ENCODE peak calls at places on chromosomes 16 and 17, in nine cellular contexts. W is thoracic aorta; F is sigmoid colon; D is SK-N-SH; J is CD8-positive, alpha-beta T cell; K is A549; S is BE2C; I is breast epithelium; E is esophagus squamous epithelium. G is an unnamed sample. For H3K4me1, the result is how much of the 10 kb centered on the place peaks cover.

GRCh38 chr16:70647461-70648359 is 1.4 kb downstream of the IL34 start:
- DNase-seq in D (no peak), F (no peak), J (no peak), K (no peak), E (no peak), I (no peak), W (no peak), S (no peak), G (no peak)

GRCh38 chr17:17568772-17569195 is 22.7 kb downstream of the PEMT start:
- DNase-seq in D (peak), W (no peak), F (no peak), E (no peak), S (peak), J (peak), K (peak), I (peak), G (peak)

GRCh38 chr16:79949417-79949816 is 348.9 kb upstream of the MAF start:
- DNase-seq in J (no peak), E (no peak), F (no peak), S (no peak), K (no peak), W (no peak), D (no peak), I (no peak), G (no peak)

GRCh38 chr16:30725465-30725792 is 22.8 kb upstream of the PHKG2 start:
- DNase-seq in I (no peak), S (no peak), E (no peak), K (no peak), W (no peak), F (no peak), D (no peak), J (no peak), G (no peak)

GRCh38 chr16:8660841-8661301 is 13.5 kb upstream of the ABAT start:
- DNase-seq in D (peak), W (no peak), E (no peak), J (peak), S (peak), F (peak), K (peak), I (peak), G (peak)

GRCh38 chr17:8380049-8380448 is 2.9 kb downstream of the RPL26 start:
- DNase-seq in J (no peak), W (no peak), D (no peak), I (no peak), E (no peak), F (no peak), S (no peak), K (no peak), G (no peak)

GRCh38 chr17:17938388-17939107 is 33.7 kb downstream of the TOM1L2 start:
- DNase-seq in I (no peak), D (no peak), S (no peak), E (no peak), J (no peak), W (no peak), F (no peak), K (no peak), G (no peak)

GRCh38 chr17:62178579-62178978 is 113.5 kb upstream of the MED13 start:
- DNase-seq in K (no peak), D (no peak), I (no peak), E (no peak), W (no peak), S (no peak), J (no peak), F (no peak), G (no peak)

GRCh38 chr17:78391843-78392242 is 13.4 kb downstream of the PGS1 start:
- DNase-seq in J (no peak), K (no peak), I (no peak), W (no peak), E (no peak), D (no peak), F (no peak), S (no peak), G (no peak)

GRCh38 chr17:1043601-1044251 is 46.8 kb downstream of the TIMM22 start:
- DNase-seq in J (no peak), W (peak), K (no peak), S (peak), D (no peak), I (no peak), E (no peak), F (peak), G (peak)

GRCh38 chr16:46731691-46732555 is 16.2 kb downstream of the MYLK3 start:
- DNase-seq in I (no peak), J (no peak), D (no peak), E (no peak), F (no peak), K (no peak), S (peak), W (no peak), G (no peak)

GRCh38 chr16:70331588-70332358 is 14.9 kb upstream of the DDX19A start:
- DNase-seq in E (no peak), S (peak), F (no peak), K (no peak), W (no peak), J (no peak), I (no peak), D (no peak), G (peak)

GRCh38 chr16:86631441-86631840 is 53.1 kb downstream of the FOXL1 start:
- DNase-seq in I (no peak), K (peak), F (no peak), J (no peak), E (no peak), S (no peak), W (no peak), D (no peak), G (no peak)

GRCh38 chr17:55426851-55427586 is 5.4 kb upstream of the MMD start:
- DNase-seq in K (no peak), I (no peak), F (no peak), W (no peak), D (no peak), E (no peak), S (no peak), J (no peak), G (no peak)

GRCh38 chr16:2515180-2515803 is 1.5 kb downstream of the ATP6V0C start:
- DNase-seq in K (no peak), J (peak), W (no peak), D (no peak), F (no peak), I (no peak), S (no peak), E (no peak), G (peak)

GRCh38 chr16:57865746-57866528 is 63.6 kb upstream of the KIFC3 start:
- DNase-seq in J (no peak), I (no peak), D (no peak), K (no peak), S (no peak), E (no peak), F (no peak), W (no peak), G (peak)

GRCh38 chr16:12268602-12269001 is 292.1 kb downstream of the SNX29 start:
- DNase-seq in I (no peak), K (no peak), D (no peak), E (no peak), F (no peak), S (no peak), W (no peak), J (no peak), G (no peak)

GRCh38 chr16:22816475-22816874 is 2.5 kb downstream of the HS3ST2 start:
- DNase-seq in W (peak), D (no peak), S (no peak), I (no peak), K (peak), F (no peak), E (no peak), J (no peak), G (no peak)

GRCh38 chr17:30344283-30345088 is 10.6 kb upstream of the TMIGD1 start:
- DNase-seq in K (no peak), I (no peak), J (no peak), D (peak), W (no peak), E (no peak), S (no peak), F (no peak), G (no peak)

GRCh38 chr16:10122546-10122945 is 59.7 kb downstream of the GRIN2A start:
- DNase-seq in J (no peak), S (no peak), I (no peak), W (no peak), F (no peak), D (peak), K (peak), E (no peak), G (peak)

GRCh38 chr17:83180996-83181481 is 101.6 kb downstream of the METRNL start:
- DNase-seq in S (peak), I (peak), W (no peak), E (no peak), D (peak), F (no peak), J (no peak), K (peak), G (peak)

GRCh38 chr17:77848257-77848656 is 110.2 kb upstream of the TNRC6C start:
- DNase-seq in W (no peak), S (no peak), E (no peak), J (no peak), D (no peak), I (no peak), K (no peak), F (no peak), G (no peak)

GRCh38 chr16:22618842-22619241 is 108.2 kb downstream of the NPIPB5 start:
- DNase-seq in W (no peak), D (no peak), F (no peak), E (no peak), J (no peak), S (no peak), K (no peak), I (no peak), G (no peak)

GRCh38 chr17:33562792-33563191 is 269.7 kb upstream of the ASIC2 start:
- DNase-seq in D (no peak), J (no peak), K (no peak), W (no peak), F (no peak), E (no peak), I (no peak), S (no peak), G (peak)

GRCh38 chr17:32815460-32815859 is 61.5 kb downstream of the MYO1D start:
- DNase-seq in F (no peak), I (no peak), W (no peak), S (no peak), E (no peak), K (no peak), J (no peak), D (no peak), G (no peak)

GRCh38 chr17:19651461-19652238 is 3.1 kb downstream of the ALDH3A2 start:
- DNase-seq in W (no peak), D (no peak), J (no peak), I (no peak), E (no peak), K (no peak), F (no peak), S (no peak), G (no peak)

GRCh38 chr16:62068747-62069146 is 32.5 kb upstream of the CDH8 start:
- DNase-seq in E (no peak), F (no peak), J (no peak), K (no peak), I (no peak), S (peak), W (no peak), D (peak), G (peak)

GRCh38 chr16:1929578-1930337 is 11.5 kb upstream of the HS3ST6 start:
- DNase-seq in J (peak), K (peak), F (peak), D (peak), W (peak), I (peak), S (peak), E (peak), G (peak)

GRCh38 chr16:3874242-3874641 is 6.3 kb downstream of the CREBBP start:
- DNase-seq in E (no peak), J (no peak), S (no peak), K (no peak), D (no peak), W (no peak), I (no peak), F (no peak), G (no peak)

GRCh38 chr16:3872216-3872895 is 8.2 kb downstream of the CREBBP start:
- DNase-seq in W (no peak), J (no peak), F (no peak), I (no peak), K (no peak), E (no peak), D (no peak), S (no peak), G (no peak)

GRCh38 chr16:3876160-3876559 is 4.4 kb downstream of the CREBBP start:
- DNase-seq in S (no peak), D (no peak), K (no peak), I (no peak), W (no peak), E (no peak), J (no peak), F (no peak), G (no peak)

GRCh38 chr16:3874794-3875692 is 5.5 kb downstream of the CREBBP start:
- DNase-seq in D (no peak), E (no peak), J (no peak), I (no peak), K (no peak), F (no peak), W (no peak), S (no peak), G (no peak)

GRCh38 chr16:3873482-3874173 is 6.9 kb downstream of the CREBBP start:
- DNase-seq in J (no peak), D (no peak), S (peak), K (no peak), W (no peak), E (no peak), F (no peak), I (no peak), G (no peak)
- H3K4me1 ChIP-seq in J (half or more), D (half or more), S (under half), K (under half), W (half or more), E (half or more), F (under half), I (half or more), G (under half)

DNA sequence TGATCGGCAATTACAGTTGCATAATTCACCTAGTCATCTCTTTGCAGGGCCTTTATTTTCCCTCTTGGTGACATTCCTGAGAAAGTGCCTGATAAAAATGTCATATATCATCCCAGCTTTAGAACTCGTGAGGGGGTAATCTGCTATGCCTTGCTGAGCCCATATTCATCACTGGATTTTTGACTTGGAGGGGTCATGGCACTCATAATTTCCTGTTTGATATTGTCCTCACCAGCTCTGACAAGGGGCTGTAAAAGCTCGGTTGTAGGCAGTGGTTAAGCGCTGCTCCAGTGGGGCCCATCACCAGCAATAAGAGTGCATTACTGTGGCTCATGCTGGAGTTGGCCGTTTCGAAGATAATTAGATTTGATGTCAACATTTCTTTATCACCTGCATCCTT is 227.3 kb downstream of the IRX3 start:
- DNase-seq in S (peak), F (no peak), K (no peak), J (no peak), D (peak), W (no peak), I (no peak), E (no peak), G (no peak)
- TF ChIP-seq CTCF in S (no peak), F (no peak), K (no peak), J (no peak), D (no peak), W (no peak), I (no peak), E (no peak), G (no peak)

DNA sequence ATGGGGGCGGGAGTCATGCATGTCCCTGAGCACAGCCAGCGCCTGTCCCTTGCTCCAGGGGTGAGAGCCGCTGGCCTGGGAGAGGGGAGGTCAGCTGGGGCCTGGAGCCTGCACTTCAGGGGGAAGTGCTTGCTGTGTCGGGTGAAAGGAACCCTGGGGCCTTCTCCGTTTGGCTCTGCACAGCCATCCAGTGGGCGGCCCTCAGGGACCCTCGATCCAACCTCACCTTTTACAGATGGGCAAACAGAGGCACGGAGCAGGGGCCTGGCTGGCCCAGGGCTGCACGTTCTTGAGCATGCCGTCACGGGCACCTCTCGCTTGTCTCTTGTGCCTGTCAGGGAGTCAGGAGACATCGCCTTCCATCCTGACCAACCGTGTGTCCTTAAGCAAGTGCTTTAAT is 1.8 kb downstream of the SNX20 start:
- DNase-seq in E (no peak), K (no peak), W (no peak), I (no peak), D (no peak), F (no peak), S (no peak), J (no peak), G (no peak)
- H3K4me1 ChIP-seq in E (under half), K (under half), W (under half), I (under half), D (under half), F (under half), S (under half), J (half or more), G (under half)

DNA sequence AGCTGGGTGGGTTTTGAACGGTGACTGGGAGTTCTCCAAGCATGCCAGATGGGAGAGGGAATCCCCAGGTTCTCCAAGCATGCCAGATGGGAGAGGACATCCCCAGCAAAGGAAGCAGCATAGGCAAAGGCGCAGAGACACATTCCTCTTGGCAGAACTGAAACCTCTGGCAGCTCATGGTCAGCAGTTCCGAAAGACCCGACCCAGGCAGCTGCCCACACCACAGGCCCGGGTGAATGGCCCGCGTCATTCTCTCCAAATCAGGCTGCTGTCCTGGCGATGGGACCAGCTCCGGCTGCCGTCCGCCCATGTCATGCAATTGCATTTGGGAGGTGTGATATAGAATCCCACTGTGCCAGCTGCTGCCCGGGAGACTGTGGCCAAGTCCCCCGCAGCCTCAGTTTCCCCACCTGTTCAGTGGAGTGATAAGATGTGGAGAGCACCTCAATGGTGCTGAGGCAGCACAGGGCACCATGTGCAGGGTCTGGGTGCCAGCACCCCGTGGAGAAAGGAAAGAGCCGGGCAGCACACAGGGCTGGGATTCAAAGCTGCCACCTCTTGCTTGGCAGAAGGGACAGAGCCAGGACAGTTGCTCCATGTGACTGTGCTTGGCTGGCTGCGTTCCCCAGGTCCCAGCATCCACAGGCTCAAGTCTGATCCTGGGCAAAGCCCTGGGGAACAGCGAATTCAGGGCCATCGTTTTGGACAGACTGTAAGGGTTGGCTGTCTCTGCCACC is 8.2 kb downstream of the ZNF469 start:
- DNase-seq in I (no peak), E (no peak), S (no peak), J (no peak), D (no peak), F (no peak), K (no peak), W (no peak), G (no peak)
- TF ChIP-seq CTCF in I (no peak), E (no peak), S (no peak), J (no peak), D (no peak), F (no peak), K (no peak), W (no peak), G (no peak)

DNA sequence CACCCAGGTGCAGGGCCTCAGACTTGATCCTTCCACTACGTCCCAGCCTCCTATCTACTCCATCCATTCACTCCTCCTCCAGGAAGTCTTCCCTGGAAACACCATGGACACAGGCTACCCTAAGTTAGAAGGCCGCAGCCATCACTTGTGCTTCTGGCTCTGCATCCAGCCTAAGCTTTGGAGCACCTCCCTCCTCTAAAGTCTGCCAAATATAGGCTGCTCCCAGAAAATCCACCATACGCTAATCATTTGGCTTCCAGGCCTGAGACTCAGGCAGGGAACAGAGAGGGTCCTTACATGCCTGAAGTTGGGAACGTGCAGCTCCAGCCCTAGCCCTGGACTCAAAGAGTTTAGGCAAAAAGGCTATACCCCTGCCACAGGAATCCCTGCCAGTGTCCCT is 6.7 kb downstream of the PCGF2 start:
- DNase-seq in E (no peak), W (no peak), D (no peak), J (no peak), I (no peak), K (no peak), F (no peak), S (no peak), G (no peak)
- H3K4me1 ChIP-seq in E (half or more), W (under half), D (half or more), J (under half), I (under half), K (under half), F (under half), S (under half), G (under half)

DNA sequence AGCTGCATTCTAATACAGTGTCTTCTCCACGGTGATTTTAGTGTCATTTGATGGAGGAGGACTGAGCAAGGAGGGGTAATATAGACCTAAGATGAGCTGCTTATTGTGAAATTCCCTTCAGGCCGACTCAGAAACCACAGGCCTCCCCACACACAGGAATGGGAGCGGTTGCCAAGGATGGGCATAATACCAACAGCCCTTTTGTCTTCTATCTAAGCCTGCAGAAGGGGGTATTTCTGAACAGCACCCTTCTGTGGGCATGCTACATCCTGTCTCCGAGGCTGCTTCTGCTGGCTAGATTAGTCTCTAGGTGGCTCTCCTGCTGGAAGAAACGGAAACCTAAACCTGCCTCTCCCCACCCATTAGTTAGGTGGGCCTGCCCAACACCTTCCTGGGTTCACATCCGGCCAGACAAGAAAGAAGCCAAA is 72.9 kb downstream of the CCDC182 start:
- DNase-seq in I (no peak), K (no peak), W (no peak), E (no peak), D (peak), S (no peak), F (no peak), J (peak), G (no peak)
- TF ChIP-seq CTCF in I (no peak), K (no peak), W (peak), E (no peak), D (no peak), S (no peak), F (peak), J (peak), G (no peak)

G was measured in endodermal cell.